ENCODE peak calls at places on chromosomes 16 and 17, in seven cellular contexts. Q is cardiac fibroblast, C is HTR-8/SVneo, N is AG10803, R is left cardiac atrium, O is mucosa of descending colon, G is left colon. E is an unnamed sample.

GRCh38 chr17:48871551-48872351 is 20.8 kb upstream of the ATP5MC1 start:
- DNase-seq in Q (peak), C (no peak), N (no peak), R (peak), O (peak), G (peak), E (peak)

GRCh38 chr17:43468746-43469544 is 14.8 kb upstream of the DHX8 start:
- DNase-seq in Q (peak), C (no peak), N (peak), R (no peak), O (no peak), G (no peak), E (no peak)

GRCh38 chr17:41444186-41444585 is 3.4 kb upstream of the KRT38 start:
- DNase-seq in Q (no peak), C (no peak), N (peak), R (no peak), O (no peak), G (no peak), E (no peak)

GRCh38 chr17:80216473-80217456 is 3.4 kb downstream of the SGSH start:
- DNase-seq in Q (no peak), C (no peak), N (no peak), R (no peak), O (no peak), G (no peak), E (no peak)

GRCh38 chr16:24255446-24256352 is at the start of gene CACNG3:
- DNase-seq in Q (peak), C (no peak), N (peak), R (peak), O (peak), G (peak), E (no peak)

GRCh38 chr16:14502932-14503741 is 126.9 kb downstream of the PARN start:
- DNase-seq in Q (peak), C (no peak), N (peak), R (no peak), O (no peak), G (no peak), E (no peak)

GRCh38 chr16:77675464-77676324 is 46.6 kb upstream of the NUDT7 start:
- DNase-seq in Q (peak), C (peak), N (peak), R (peak), O (peak), G (peak), E (peak)

GRCh38 chr17:42845918-42846593 is 1.7 kb downstream of the AOC2 start:
- DNase-seq in Q (no peak), C (no peak), N (no peak), R (no peak), O (no peak), G (no peak), E (no peak)

GRCh38 chr17:39240631-39241030 is 14.9 kb upstream of the STAC2 start:
- DNase-seq in Q (no peak), C (no peak), N (no peak), R (no peak), O (no peak), G (no peak), E (no peak)

GRCh38 chr16:85984947-85985451 is 86.0 kb downstream of the IRF8 start:
- DNase-seq in Q (no peak), C (no peak), N (no peak), R (peak), O (peak), G (peak), E (peak)

GRCh38 chr16:4676826-4677225 is 16.5 kb upstream of the NUDT16L1 start:
- DNase-seq in Q (no peak), C (no peak), N (no peak), R (peak), O (no peak), G (no peak), E (no peak)

GRCh38 chr17:28777178-28777577 is 33.4 kb downstream of the TRAF4 start:
- DNase-seq in Q (no peak), C (no peak), N (no peak), R (no peak), O (no peak), G (no peak), E (no peak)

GRCh38 chr16:58421529-58421928 is 29.3 kb downstream of the GINS3 start:
- DNase-seq in Q (peak), C (peak), N (peak), R (peak), O (no peak), G (no peak), E (no peak)

GRCh38 chr17:65061621-65062020 is 5.1 kb upstream of the GNA13 start:
- DNase-seq in Q (no peak), C (no peak), N (no peak), R (no peak), O (no peak), G (no peak), E (no peak)

GRCh38 chr16:7997966-7998365 is 592.3 kb downstream of the TMEM114 start:
- DNase-seq in Q (no peak), C (no peak), N (no peak), R (no peak), O (no peak), G (no peak), E (no peak)

GRCh38 chr17:2095536-2095910 is 40.6 kb downstream of the HIC1 start:
- DNase-seq in Q (no peak), C (no peak), N (no peak), R (no peak), O (no peak), G (no peak), E (no peak)

GRCh38 chr16:75257886-75258806 is 6.7 kb upstream of the BCAR1 start:
- DNase-seq in Q (no peak), C (no peak), N (no peak), R (no peak), O (no peak), G (no peak), E (no peak)

GRCh38 chr16:24683250-24683649 is 46.2 kb upstream of the TNRC6A start:
- DNase-seq in Q (no peak), C (no peak), N (no peak), R (no peak), O (no peak), G (no peak), E (no peak)

GRCh38 chr16:72840591-72841381 is 207.1 kb downstream of the ZFHX3 start:
- DNase-seq in Q (no peak), C (no peak), N (peak), R (no peak), O (no peak), G (no peak), E (no peak)

GRCh38 chr16:30414159-30414558 is 6.8 kb downstream of the ZNF771 start:
- DNase-seq in Q (no peak), C (no peak), N (no peak), R (no peak), O (no peak), G (no peak), E (no peak)

GRCh38 chr16:81697321-81697885 is 81.7 kb upstream of the PLCG2 start:
- DNase-seq in Q (peak), C (peak), N (peak), R (no peak), O (peak), G (peak), E (peak)